ENCODE peak calls at places on chromosomes 6 and 20, in ten cellular contexts. One of them, this sample, is unnamed.

GRCh38 chr6:75368151-75368779 is 83.7 kb upstream of the TMEM30A start:
- DNase-seq in BE2C: peak; percentile 39
- DNase-seq in ascending aorta: no peak
- DNase-seq in tibial nerve: no peak
- DNase-seq in Panc1: no peak
- DNase-seq in PC-3: peak; percentile 77
- DNase-seq in mucosa of descending colon: peak; percentile 58
- DNase-seq in naive thymus-derived CD4-positive, alpha-beta T cell: no peak
- DNase-seq in BJ: no peak
- DNase-seq in effector memory CD4-positive, alpha-beta T cell: no peak
- DNase-seq in this sample: no peak

GRCh38 chr6:137297887-137298286 is 78.7 kb upstream of the IFNGR1 start:
- DNase-seq in BE2C: no peak
- DNase-seq in ascending aorta: no peak
- DNase-seq in tibial nerve: no peak
- DNase-seq in Panc1: no peak
- DNase-seq in PC-3: peak; percentile 63
- DNase-seq in mucosa of descending colon: no peak
- DNase-seq in naive thymus-derived CD4-positive, alpha-beta T cell: no peak
- DNase-seq in BJ: no peak
- DNase-seq in effector memory CD4-positive, alpha-beta T cell: no peak
- DNase-seq in this sample: peak; percentile 82

GRCh38 chr6:134533991-134534390 is 216.1 kb upstream of the SGK1 start:
- DNase-seq in BE2C: no peak
- DNase-seq in ascending aorta: no peak
- DNase-seq in tibial nerve: no peak
- DNase-seq in Panc1: no peak
- DNase-seq in PC-3: no peak
- DNase-seq in mucosa of descending colon: no peak
- DNase-seq in naive thymus-derived CD4-positive, alpha-beta T cell: no peak
- DNase-seq in BJ: no peak
- DNase-seq in effector memory CD4-positive, alpha-beta T cell: no peak
- DNase-seq in this sample: no peak

GRCh38 chr6:12249516-12250394 is 40.4 kb upstream of the EDN1 start:
- DNase-seq in BE2C: no peak
- DNase-seq in ascending aorta: no peak
- DNase-seq in tibial nerve: no peak
- DNase-seq in Panc1: no peak
- DNase-seq in PC-3: peak; percentile 35
- DNase-seq in mucosa of descending colon: peak; percentile 71
- DNase-seq in naive thymus-derived CD4-positive, alpha-beta T cell: no peak
- DNase-seq in BJ: no peak
- DNase-seq in effector memory CD4-positive, alpha-beta T cell: no peak
- DNase-seq in this sample: no peak

GRCh38 chr6:35087361-35088280 is 53.5 kb downstream of the TCP11 start:
- DNase-seq in BE2C: no peak
- DNase-seq in ascending aorta: peak; percentile 63
- DNase-seq in tibial nerve: no peak
- DNase-seq in Panc1: no peak
- DNase-seq in PC-3: no peak
- DNase-seq in mucosa of descending colon: no peak
- DNase-seq in naive thymus-derived CD4-positive, alpha-beta T cell: no peak
- DNase-seq in BJ: no peak
- DNase-seq in effector memory CD4-positive, alpha-beta T cell: no peak
- DNase-seq in this sample: no peak

GRCh38 chr6:42017021-42017643 is 33.2 kb upstream of the TAF8 start:
- DNase-seq in BE2C: peak; percentile 23
- DNase-seq in ascending aorta: no peak
- DNase-seq in tibial nerve: no peak
- DNase-seq in Panc1: no peak
- DNase-seq in PC-3: peak; percentile 69
- DNase-seq in mucosa of descending colon: no peak
- DNase-seq in naive thymus-derived CD4-positive, alpha-beta T cell: no peak
- DNase-seq in BJ: peak; percentile 45
- DNase-seq in effector memory CD4-positive, alpha-beta T cell: no peak
- DNase-seq in this sample: no peak

GRCh38 chr6:82118150-82118562 is 129.4 kb downstream of the IBTK start:
- DNase-seq in BE2C: no peak
- DNase-seq in ascending aorta: no peak
- DNase-seq in tibial nerve: no peak
- DNase-seq in Panc1: no peak
- DNase-seq in PC-3: no peak
- DNase-seq in mucosa of descending colon: no peak
- DNase-seq in naive thymus-derived CD4-positive, alpha-beta T cell: no peak
- DNase-seq in BJ: no peak
- DNase-seq in effector memory CD4-positive, alpha-beta T cell: no peak
- DNase-seq in this sample: no peak

GRCh38 chr6:71294121-71294523 is 5.5 kb downstream of the OGFRL1 start:
- DNase-seq in BE2C: no peak
- DNase-seq in ascending aorta: peak; percentile 64
- DNase-seq in tibial nerve: no peak
- DNase-seq in Panc1: no peak
- DNase-seq in PC-3: peak; percentile 74
- DNase-seq in mucosa of descending colon: no peak
- DNase-seq in naive thymus-derived CD4-positive, alpha-beta T cell: no peak
- DNase-seq in BJ: peak; percentile 81
- DNase-seq in effector memory CD4-positive, alpha-beta T cell: no peak
- DNase-seq in this sample: no peak

GRCh38 chr20:32966881-32967781 is 37.1 kb downstream of the SUN5 start:
- DNase-seq in BE2C: no peak
- DNase-seq in ascending aorta: peak; percentile 35
- DNase-seq in tibial nerve: no peak
- DNase-seq in Panc1: no peak
- DNase-seq in PC-3: no peak
- DNase-seq in mucosa of descending colon: peak; percentile 28
- DNase-seq in naive thymus-derived CD4-positive, alpha-beta T cell: peak; percentile 58
- DNase-seq in BJ: no peak
- DNase-seq in effector memory CD4-positive, alpha-beta T cell: peak; percentile 53
- DNase-seq in this sample: no peak

GRCh38 chr20:36353740-36354139 is 47.6 kb downstream of the DLGAP4 start:
- DNase-seq in BE2C: no peak
- DNase-seq in ascending aorta: no peak
- DNase-seq in tibial nerve: no peak
- DNase-seq in Panc1: no peak
- DNase-seq in PC-3: no peak
- DNase-seq in mucosa of descending colon: no peak
- DNase-seq in naive thymus-derived CD4-positive, alpha-beta T cell: no peak
- DNase-seq in BJ: no peak
- DNase-seq in effector memory CD4-positive, alpha-beta T cell: no peak
- DNase-seq in this sample: no peak

GRCh38 chr20:47126709-47127108 is 229.8 kb downstream of the ZMYND8 start:
- DNase-seq in BE2C: no peak
- DNase-seq in ascending aorta: no peak
- DNase-seq in tibial nerve: no peak
- DNase-seq in Panc1: no peak
- DNase-seq in PC-3: no peak
- DNase-seq in mucosa of descending colon: no peak
- DNase-seq in naive thymus-derived CD4-positive, alpha-beta T cell: no peak
- DNase-seq in BJ: no peak
- DNase-seq in effector memory CD4-positive, alpha-beta T cell: no peak
- DNase-seq in this sample: no peak

GRCh38 chr20:57033994-57034393 is 232.4 kb downstream of the BMP7 start:
- DNase-seq in BE2C: no peak
- DNase-seq in ascending aorta: no peak
- DNase-seq in tibial nerve: no peak
- DNase-seq in Panc1: no peak
- DNase-seq in PC-3: peak; percentile 46
- DNase-seq in mucosa of descending colon: no peak
- DNase-seq in naive thymus-derived CD4-positive, alpha-beta T cell: no peak
- DNase-seq in BJ: no peak
- DNase-seq in effector memory CD4-positive, alpha-beta T cell: no peak
- DNase-seq in this sample: no peak

GRCh38 chr6:15877245-15877644 is 214.4 kb upstream of the DTNBP1 start:
- DNase-seq in BE2C: no peak
- DNase-seq in ascending aorta: no peak
- DNase-seq in tibial nerve: no peak
- DNase-seq in Panc1: no peak
- DNase-seq in PC-3: no peak
- DNase-seq in mucosa of descending colon: no peak
- DNase-seq in naive thymus-derived CD4-positive, alpha-beta T cell: no peak
- DNase-seq in BJ: no peak
- DNase-seq in effector memory CD4-positive, alpha-beta T cell: no peak
- DNase-seq in this sample: no peak

DNA sequence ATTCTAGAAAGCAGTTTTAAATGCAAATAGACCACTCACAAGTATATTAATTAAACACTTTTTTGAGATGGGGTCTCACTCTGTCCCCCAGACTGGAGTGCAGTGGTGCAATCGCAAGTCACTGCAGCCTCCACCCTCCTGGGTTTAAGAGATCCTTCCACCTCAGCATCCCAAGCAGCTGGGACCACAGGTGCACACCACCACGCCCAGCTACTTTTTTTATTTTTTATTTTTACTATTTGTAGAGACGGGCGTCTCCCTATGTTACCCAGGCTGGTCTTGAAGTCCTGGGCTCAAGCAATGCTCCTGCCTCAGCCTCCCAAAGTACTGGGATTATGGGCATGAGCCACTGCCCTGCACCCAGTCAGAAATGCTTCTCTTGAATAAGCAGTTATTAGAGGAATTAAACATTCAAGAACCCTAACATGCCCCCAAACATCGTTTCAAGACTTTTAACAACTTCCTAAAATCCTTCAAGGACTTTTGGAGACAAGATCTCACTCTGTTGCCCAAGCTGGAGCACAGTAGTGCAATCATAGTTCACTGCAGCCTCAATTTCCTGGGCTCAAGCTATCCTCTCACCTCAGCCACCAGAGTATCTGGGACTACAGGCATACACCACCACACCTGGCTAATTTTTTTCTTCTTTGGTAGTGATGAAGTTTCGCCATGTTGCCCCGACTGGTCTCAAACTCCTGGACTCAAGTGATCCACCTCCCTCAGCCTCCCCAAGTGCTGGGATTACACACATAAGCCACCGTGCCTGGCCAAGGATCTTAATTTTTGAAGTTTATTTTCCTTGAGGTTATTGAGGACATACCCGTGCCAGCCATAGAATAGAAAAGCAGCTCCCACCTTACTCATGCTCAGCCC is 3.2 kb downstream of the MCCD1 start:
- DNase-seq in BE2C: no peak
- DNase-seq in ascending aorta: no peak
- DNase-seq in tibial nerve: no peak
- DNase-seq in Panc1: no peak
- DNase-seq in PC-3: no peak
- DNase-seq in mucosa of descending colon: no peak
- DNase-seq in naive thymus-derived CD4-positive, alpha-beta T cell: no peak
- DNase-seq in BJ: no peak
- DNase-seq in effector memory CD4-positive, alpha-beta T cell: no peak
- DNase-seq in this sample: no peak
- H3K36me3 ChIP-seq in BE2C: peaks cover 72% of the 10 kb centered on the region
- H3K36me3 ChIP-seq in ascending aorta: peaks cover 62% of the 10 kb centered on the region
- H3K36me3 ChIP-seq in tibial nerve: peaks cover 44% of the 10 kb centered on the region
- H3K36me3 ChIP-seq in Panc1: peaks cover 41% of the 10 kb centered on the region
- H3K36me3 ChIP-seq in PC-3: peaks cover 68% of the 10 kb centered on the region
- H3K36me3 ChIP-seq in mucosa of descending colon: peaks cover 31% of the 10 kb centered on the region
- H3K36me3 ChIP-seq in naive thymus-derived CD4-positive, alpha-beta T cell: peaks cover 50% of the 10 kb centered on the region
- H3K36me3 ChIP-seq in BJ: peaks cover 39% of the 10 kb centered on the region
- H3K36me3 ChIP-seq in effector memory CD4-positive, alpha-beta T cell: peaks cover 75% of the 10 kb centered on the region
- H3K36me3 ChIP-seq in this sample: peaks cover 66% of the 10 kb centered on the region

GRCh38 chr6:129662406-129662766 is 47.6 kb downstream of the ARHGAP18 start:
- DNase-seq in BE2C: no peak
- DNase-seq in ascending aorta: no peak
- DNase-seq in tibial nerve: no peak
- DNase-seq in Panc1: no peak
- DNase-seq in PC-3: no peak
- DNase-seq in mucosa of descending colon: no peak
- DNase-seq in naive thymus-derived CD4-positive, alpha-beta T cell: no peak
- DNase-seq in BJ: no peak
- DNase-seq in effector memory CD4-positive, alpha-beta T cell: no peak
- DNase-seq in this sample: no peak
- H3K4me3 ChIP-seq in BE2C: no peak overlapping the region
- H3K4me3 ChIP-seq in ascending aorta: no peak overlapping the region
- H3K4me3 ChIP-seq in tibial nerve: no peak overlapping the region
- H3K4me3 ChIP-seq in Panc1: no peak overlapping the region
- H3K4me3 ChIP-seq in PC-3: no peak overlapping the region
- H3K4me3 ChIP-seq in mucosa of descending colon: no peak overlapping the region
- H3K4me3 ChIP-seq in naive thymus-derived CD4-positive, alpha-beta T cell: no peak overlapping the region
- H3K4me3 ChIP-seq in BJ: no peak overlapping the region
- H3K4me3 ChIP-seq in effector memory CD4-positive, alpha-beta T cell: no peak overlapping the region
- H3K4me3 ChIP-seq in this sample: no peak overlapping the region

GRCh38 chr6:159890802-159891201 is at the start of gene MAS1:
- DNase-seq in BE2C: no peak
- DNase-seq in ascending aorta: no peak
- DNase-seq in tibial nerve: no peak
- DNase-seq in Panc1: no peak
- DNase-seq in PC-3: no peak
- DNase-seq in mucosa of descending colon: no peak
- DNase-seq in naive thymus-derived CD4-positive, alpha-beta T cell: no peak
- DNase-seq in BJ: no peak
- DNase-seq in effector memory CD4-positive, alpha-beta T cell: no peak
- DNase-seq in this sample: no peak
- H3K36me3 ChIP-seq in BE2C: no peaks in the 10 kb centered on the region
- H3K36me3 ChIP-seq in ascending aorta: no peaks in the 10 kb centered on the region
- H3K36me3 ChIP-seq in tibial nerve: no peaks in the 10 kb centered on the region
- H3K36me3 ChIP-seq in Panc1: no peaks in the 10 kb centered on the region
- H3K36me3 ChIP-seq in PC-3: no peaks in the 10 kb centered on the region
- H3K36me3 ChIP-seq in mucosa of descending colon: no peaks in the 10 kb centered on the region
- H3K36me3 ChIP-seq in naive thymus-derived CD4-positive, alpha-beta T cell: no peaks in the 10 kb centered on the region
- H3K36me3 ChIP-seq in BJ: no peaks in the 10 kb centered on the region
- H3K36me3 ChIP-seq in effector memory CD4-positive, alpha-beta T cell: no peaks in the 10 kb centered on the region
- H3K36me3 ChIP-seq in this sample: no peaks in the 10 kb centered on the region

GRCh38 chr20:21185849-21186248 is 60.0 kb downstream of the KIZ start:
- DNase-seq in BE2C: no peak
- DNase-seq in ascending aorta: no peak
- DNase-seq in tibial nerve: no peak
- DNase-seq in Panc1: no peak
- DNase-seq in PC-3: no peak
- DNase-seq in mucosa of descending colon: no peak
- DNase-seq in naive thymus-derived CD4-positive, alpha-beta T cell: no peak
- DNase-seq in BJ: no peak
- DNase-seq in effector memory CD4-positive, alpha-beta T cell: no peak
- DNase-seq in this sample: no peak

GRCh38 chr20:21189761-21190523 is 64.1 kb downstream of the KIZ start:
- DNase-seq in BE2C: no peak
- DNase-seq in ascending aorta: no peak
- DNase-seq in tibial nerve: no peak
- DNase-seq in Panc1: no peak
- DNase-seq in PC-3: no peak
- DNase-seq in mucosa of descending colon: no peak
- DNase-seq in naive thymus-derived CD4-positive, alpha-beta T cell: no peak
- DNase-seq in BJ: no peak
- DNase-seq in effector memory CD4-positive, alpha-beta T cell: no peak
- DNase-seq in this sample: peak; percentile 71

GRCh38 chr20:21190866-21191265 is 65.0 kb downstream of the KIZ start:
- DNase-seq in BE2C: no peak
- DNase-seq in ascending aorta: no peak
- DNase-seq in tibial nerve: no peak
- DNase-seq in Panc1: no peak
- DNase-seq in PC-3: no peak
- DNase-seq in mucosa of descending colon: no peak
- DNase-seq in naive thymus-derived CD4-positive, alpha-beta T cell: no peak
- DNase-seq in BJ: no peak
- DNase-seq in effector memory CD4-positive, alpha-beta T cell: no peak
- DNase-seq in this sample: no peak

DNA sequence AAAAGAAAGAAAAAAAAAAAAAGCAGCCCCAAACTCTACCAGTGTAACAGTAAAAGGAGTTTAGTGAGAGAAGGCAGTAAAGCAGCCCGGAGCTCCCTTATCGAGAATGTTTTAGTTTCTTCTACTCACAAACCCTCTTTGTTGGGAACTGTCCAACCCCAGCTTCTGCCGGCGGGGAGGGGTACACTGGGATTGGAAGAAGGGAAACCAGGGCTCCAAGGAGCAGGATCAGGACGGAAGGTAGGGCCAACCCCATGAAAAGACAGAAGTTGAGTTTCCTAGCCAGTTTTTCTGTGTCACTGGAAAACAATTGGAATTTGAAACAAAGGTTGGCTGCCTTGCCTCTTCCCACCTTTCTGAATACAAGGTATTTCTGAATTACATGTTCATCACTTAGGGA is 66.0 kb downstream of the KIZ start:
- DNase-seq in BE2C: no peak
- DNase-seq in ascending aorta: no peak
- DNase-seq in tibial nerve: no peak
- DNase-seq in Panc1: no peak
- DNase-seq in PC-3: no peak
- DNase-seq in mucosa of descending colon: no peak
- DNase-seq in naive thymus-derived CD4-positive, alpha-beta T cell: no peak
- DNase-seq in BJ: no peak
- DNase-seq in effector memory CD4-positive, alpha-beta T cell: no peak
- DNase-seq in this sample: peak; percentile 70
- H3K4me3 ChIP-seq in BE2C: no peak overlapping the region
- H3K4me3 ChIP-seq in ascending aorta: no peak overlapping the region
- H3K4me3 ChIP-seq in tibial nerve: no peak overlapping the region
- H3K4me3 ChIP-seq in Panc1: no peak overlapping the region
- H3K4me3 ChIP-seq in PC-3: no peak overlapping the region
- H3K4me3 ChIP-seq in mucosa of descending colon: no peak overlapping the region
- H3K4me3 ChIP-seq in naive thymus-derived CD4-positive, alpha-beta T cell: no peak overlapping the region
- H3K4me3 ChIP-seq in BJ: no peak overlapping the region
- H3K4me3 ChIP-seq in effector memory CD4-positive, alpha-beta T cell: no peak overlapping the region
- H3K4me3 ChIP-seq in this sample: no peak overlapping the region

This sample was measured in iPS DF 6.9.